ENCODE peak calls at places on chromosomes 4 and X, in six cellular contexts. G is PC-3; H is dorsolateral prefrontal cortex; J is GM12878; W is CD4-positive, alpha-beta T cell; O is GM23338. V is an unnamed sample.

GRCh38 chr4:7924163-7924562 is 15.5 kb downstream of the AFAP1 start:
- DNase-seq in G (no peak), H (no peak), J (no peak), W (no peak), O (no peak), V (no peak)

GRCh38 chr4:1400191-1400805 is 5.9 kb downstream of the NKX1-1 start:
- DNase-seq in G (no peak), H (peak; percentile 13), J (no peak), W (no peak), O (no peak), V (no peak)

GRCh38 chr4:151644625-151645024 is 116.2 kb downstream of the GATB start:
- DNase-seq in G (peak; percentile 38), H (no peak), J (no peak), W (no peak), O (peak; percentile 81), V (peak; percentile 13)

GRCh38 chrX:66684196-66684595 is 45.3 kb upstream of the EDA2R start:
- DNase-seq in G (no peak), H (no peak), J (no peak), W (no peak), O (no peak), V (no peak)

GRCh38 chrX:70479970-70480659 is 35.5 kb downstream of the DLG3 start:
- DNase-seq in G (peak; percentile 44), H (no peak), J (no peak), W (no peak), O (peak; percentile 36), V (no peak)

GRCh38 chrX:77658886-77659285 is 127.1 kb downstream of the ATRX start:
- DNase-seq in G (no peak), H (no peak), J (no peak), W (no peak), O (no peak), V (no peak)

GRCh38 chr4:76784237-76784636 is 113.7 kb downstream of the SOWAHB start:
- DNase-seq in G (no peak), H (no peak), J (no peak), W (no peak), O (peak; percentile 63), V (no peak)

GRCh38 chrX:40579880-40580536 is 762 bp upstream of the ATP6AP2 start:
- DNase-seq in G (no peak), H (no peak), J (no peak), W (no peak), O (peak; percentile 51), V (no peak)

GRCh38 chrX:29581223-29581622 is 634.1 kb upstream of the MAGEB2 start:
- DNase-seq in G (no peak), H (no peak), J (no peak), W (no peak), O (no peak), V (no peak)

GRCh38 chrX:77924320-77924859 is 13.9 kb downstream of the ATP7A start:
- DNase-seq in G (no peak), H (no peak), J (no peak), W (no peak), O (no peak), V (no peak)

GRCh38 chr4:138555584-138555983 is 313.4 kb upstream of the SLC7A11 start:
- DNase-seq in G (peak; percentile 16), H (no peak), J (no peak), W (no peak), O (peak; percentile 68), V (no peak)

GRCh38 chr4:188701952-188702351 is 562.7 kb downstream of the TRIML1 start:
- DNase-seq in G (no peak), H (no peak), J (no peak), W (no peak), O (no peak), V (no peak)

DNA sequence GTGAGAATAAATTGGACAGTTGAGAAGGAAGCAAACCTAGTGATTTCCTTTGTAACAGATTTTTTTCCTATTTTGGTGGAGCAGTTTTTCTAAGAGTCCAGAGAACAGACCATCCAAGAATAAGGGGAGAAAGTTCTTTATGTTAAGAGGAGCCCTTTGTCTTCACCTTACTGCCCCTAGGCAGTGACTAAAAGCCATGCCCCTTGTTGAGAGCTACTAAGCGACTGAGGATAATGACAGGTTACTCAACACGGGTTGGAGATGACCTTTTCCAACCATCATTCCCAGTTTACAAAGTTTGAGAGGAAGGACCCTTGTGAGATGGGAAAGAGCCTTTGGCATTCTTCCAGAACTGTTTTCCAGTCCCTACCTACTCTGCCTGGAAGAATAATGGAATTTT is 3.2 kb downstream of the CCDC160 start:
- DNase-seq in G (no peak), H (no peak), J (no peak), W (no peak), O (peak; percentile 3), V (no peak)
- H3K27ac ChIP-seq in G (no peak overlapping the region), H (no peak overlapping the region), J (no peak overlapping the region), W (no peak overlapping the region), O (no peak overlapping the region), V (no peak overlapping the region)

GRCh38 chr4:113978105-113978504 is 1.3 kb downstream of the ARSJ start:
- DNase-seq in G (no peak), H (no peak), J (no peak), W (no peak), O (no peak), V (no peak)

GRCh38 chr4:113974467-113974866 is 5.0 kb downstream of the ARSJ start:
- DNase-seq in G (no peak), H (no peak), J (no peak), W (no peak), O (no peak), V (no peak)

GRCh38 chr4:113973349-113973748 is 6.1 kb downstream of the ARSJ start:
- DNase-seq in G (no peak), H (no peak), J (no peak), W (no peak), O (no peak), V (no peak)

GRCh38 chr4:113976937-113977855 is 2.3 kb downstream of the ARSJ start:
- DNase-seq in G (no peak), H (no peak), J (no peak), W (no peak), O (no peak), V (no peak)

GRCh38 chr4:113975578-113975977 is 3.9 kb downstream of the ARSJ start:
- DNase-seq in G (no peak), H (no peak), J (no peak), W (no peak), O (no peak), V (no peak)
- TF ChIP-seq CTCF in G (no peak), H (no peak), J (no peak), W (no peak), O (no peak), V (no peak)

DNA sequence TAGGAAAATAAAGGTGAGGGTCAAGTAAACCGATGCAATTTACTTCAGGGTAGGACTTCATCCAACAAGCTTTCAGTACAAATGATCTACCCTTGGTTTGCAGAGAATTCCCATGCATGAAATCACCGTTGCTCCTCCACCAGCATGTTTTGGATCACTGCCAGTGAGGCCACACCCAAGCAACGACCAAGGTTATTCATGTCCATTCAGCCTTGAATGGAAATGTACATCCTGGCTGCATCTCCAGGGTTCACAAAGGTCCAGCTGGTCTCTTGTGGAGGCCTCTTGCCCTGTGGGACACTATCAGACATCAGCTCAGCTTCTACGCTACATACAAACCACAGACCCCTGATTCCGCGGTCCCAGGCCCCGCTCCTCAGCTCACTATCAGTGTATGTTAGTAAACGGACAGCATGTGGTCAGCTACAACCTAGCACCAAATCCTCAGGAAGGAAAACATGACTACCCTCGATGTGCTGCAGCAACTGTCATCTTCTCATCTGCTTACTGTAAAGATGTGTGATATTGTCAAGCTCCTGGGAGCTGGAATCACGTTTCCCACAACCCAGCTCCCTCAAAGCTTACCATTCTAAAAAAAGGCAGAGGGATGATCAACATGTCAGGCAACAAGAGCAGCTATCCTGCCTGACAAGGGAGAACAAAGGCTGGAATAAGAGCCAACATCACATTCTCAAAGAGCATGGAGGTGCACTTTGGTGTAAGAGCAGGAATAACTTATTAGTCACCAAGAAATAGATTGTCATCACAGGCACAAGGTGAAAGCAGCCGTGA is 4.9 kb downstream of the LYAR start:
- DNase-seq in G (peak; percentile 51), H (no peak), J (no peak), W (no peak), O (no peak), V (peak; percentile 36)
- H3K27ac ChIP-seq in G (no peak overlapping the region), H (no peak overlapping the region), J (no peak overlapping the region), W (no peak overlapping the region), O (no peak overlapping the region), V (peak overlapping the region; percentile 62)

GRCh38 chrX:107204063-107204605 is 2.1 kb downstream of the NUP62CL start:
- DNase-seq in G (no peak), H (no peak), J (no peak), W (no peak), O (peak; percentile 41), V (no peak)

GRCh38 chrX:107206697-107207065 is 270 bp downstream of the DNAAF6 start:
- DNase-seq in G (no peak), H (no peak), J (no peak), W (no peak), O (no peak), V (no peak)

GRCh38 chrX:107207943-107208342 is 1.5 kb downstream of the DNAAF6 start:
- DNase-seq in G (no peak), H (no peak), J (no peak), W (no peak), O (no peak), V (no peak)

GRCh38 chrX:107205770-107206696 is at the start of the genes DNAAF6 and NUP62CL:
- DNase-seq in G (peak; percentile 70), H (peak; percentile 42), J (peak; percentile 28), W (peak; percentile 50), O (peak; percentile 91), V (peak; percentile 84)

GRCh38 chrX:107207089-107207488 is 678 bp downstream of the DNAAF6 start:
- DNase-seq in G (no peak), H (no peak), J (no peak), W (no peak), O (no peak), V (no peak)
- TF ChIP-seq CTCF in G (no peak), H (no peak), J (no peak), W (no peak), O (no peak), V (no peak)

GRCh38 chr4:2494992-2495391 is 26.1 kb downstream of the RNF4 start:
- DNase-seq in G (no peak), H (no peak), J (no peak), W (no peak), O (no peak), V (no peak)
- H3K27ac ChIP-seq in G (no peak overlapping the region), H (no peak overlapping the region), J (peak overlapping the region; percentile 37), W (no peak overlapping the region), O (peak overlapping the region; percentile 21), V (no peak overlapping the region)

DNA sequence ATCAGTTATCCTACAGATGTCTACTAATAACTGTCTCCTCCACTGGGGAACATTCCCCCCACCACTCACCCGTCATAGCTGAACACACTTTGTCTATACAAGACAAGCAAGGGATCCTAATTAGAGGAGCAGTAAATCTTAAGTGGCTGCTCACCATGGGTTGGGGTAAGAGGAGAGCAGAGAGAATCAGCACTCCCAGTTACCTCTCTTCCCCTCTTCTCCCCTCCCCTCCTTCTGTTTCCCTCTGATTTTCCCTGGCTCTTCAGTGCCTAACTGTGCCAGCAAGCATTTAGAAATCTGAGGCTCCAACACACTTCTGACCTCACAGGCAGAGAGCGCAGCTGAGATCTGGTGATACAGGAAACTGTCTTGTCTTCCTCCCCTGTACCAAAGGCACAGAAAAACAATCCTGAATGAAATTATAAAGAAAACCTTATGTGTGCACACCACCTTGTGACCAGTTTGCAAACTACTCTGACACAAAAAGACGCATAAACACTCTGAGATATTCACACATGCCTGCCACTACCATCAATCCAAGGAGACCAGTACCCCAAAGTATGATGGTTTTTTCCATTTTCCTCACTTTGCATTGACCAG is 82.5 kb upstream of the SMIM10 start:
- DNase-seq in G (peak; percentile 37), H (no peak), J (no peak), W (no peak), O (no peak), V (no peak)
- TF ChIP-seq CTCF in G (peak; percentile 57), H (no peak), J (no peak), W (peak; percentile 19), O (no peak), V (no peak)

V was measured in RWPE1.